ENCODE peak calls at places on chromosome 4, in eight cellular contexts. N is pancreas; R is right lobe of liver; K is CD4-positive, alpha-beta T cell; A is cardiac muscle cell; I is endodermal cell; P is GM23338; Q is DND-41. Y is an unnamed sample. For H3K27me3, the result is how much of the 10 kb centered on the place peaks cover.

GRCh38 chr4:109861271-109861670 is 13.4 kb downstream of the LRIT3 start:
- DNase-seq in K (no peak), R (no peak), N (no peak), I (no peak), Q (no peak), A (no peak), P (no peak), Y (no peak)

GRCh38 chr4:19971829-19972228 is 279.9 kb upstream of the SLIT2 start:
- DNase-seq in A (peak), P (peak), R (no peak), N (no peak), I (no peak), Q (no peak), K (no peak), Y (no peak)

GRCh38 chr4:96729641-96730040 is 889.7 kb downstream of the PDHA2 start:
- DNase-seq in Q (no peak), A (peak), R (no peak), P (no peak), N (no peak), K (no peak), I (no peak), Y (no peak)

GRCh38 chr4:125104616-125105015 is 210.1 kb upstream of the FAT4 start:
- DNase-seq in Q (no peak), K (no peak), A (no peak), I (no peak), R (no peak), N (no peak), P (no peak), Y (no peak)

GRCh38 chr4:151489462-151490203 is 80.7 kb downstream of the FHIP1A start:
- DNase-seq in A (no peak), P (peak), K (no peak), R (no peak), I (peak), Q (no peak), N (no peak), Y (no peak)

GRCh38 chr4:113024373-113024772 is 25.1 kb upstream of the ANK2 start:
- DNase-seq in P (no peak), I (no peak), Q (no peak), A (no peak), K (no peak), N (no peak), R (no peak), Y (no peak)

GRCh38 chr4:76781698-76782595 is 116.0 kb downstream of the SOWAHB start:
- DNase-seq in N (no peak), A (peak), R (no peak), I (peak), K (no peak), Q (no peak), P (no peak), Y (peak)

GRCh38 chr4:140305053-140305452 is 68.4 kb upstream of the SCOC start:
- DNase-seq in A (no peak), P (no peak), R (no peak), Q (no peak), I (no peak), K (no peak), N (no peak), Y (no peak)

GRCh38 chr4:169625886-169626285 is 5.5 kb downstream of the CLCN3 start:
- DNase-seq in K (no peak), N (no peak), R (no peak), A (no peak), I (no peak), Q (no peak), P (no peak), Y (no peak)

GRCh38 chr4:6472008-6472386 is 417 bp downstream of the PPP2R2C start:
- DNase-seq in A (no peak), K (no peak), N (no peak), P (no peak), I (peak), Q (no peak), R (no peak), Y (no peak)

GRCh38 chr4:6474053-6474568 is 1.7 kb upstream of the PPP2R2C start:
- DNase-seq in Q (no peak), K (no peak), A (no peak), R (no peak), P (peak), N (no peak), I (peak), Y (no peak)

GRCh38 chr4:6471303-6472007 is 959 bp downstream of the PPP2R2C start:
- DNase-seq in Q (no peak), N (no peak), K (no peak), P (peak), R (no peak), A (no peak), I (no peak), Y (no peak)

GRCh38 chr4:6473264-6474052 is 1.0 kb upstream of the PPP2R2C start:
- DNase-seq in A (no peak), Q (no peak), K (no peak), I (peak), P (peak), R (no peak), N (no peak), Y (no peak)

DNA sequence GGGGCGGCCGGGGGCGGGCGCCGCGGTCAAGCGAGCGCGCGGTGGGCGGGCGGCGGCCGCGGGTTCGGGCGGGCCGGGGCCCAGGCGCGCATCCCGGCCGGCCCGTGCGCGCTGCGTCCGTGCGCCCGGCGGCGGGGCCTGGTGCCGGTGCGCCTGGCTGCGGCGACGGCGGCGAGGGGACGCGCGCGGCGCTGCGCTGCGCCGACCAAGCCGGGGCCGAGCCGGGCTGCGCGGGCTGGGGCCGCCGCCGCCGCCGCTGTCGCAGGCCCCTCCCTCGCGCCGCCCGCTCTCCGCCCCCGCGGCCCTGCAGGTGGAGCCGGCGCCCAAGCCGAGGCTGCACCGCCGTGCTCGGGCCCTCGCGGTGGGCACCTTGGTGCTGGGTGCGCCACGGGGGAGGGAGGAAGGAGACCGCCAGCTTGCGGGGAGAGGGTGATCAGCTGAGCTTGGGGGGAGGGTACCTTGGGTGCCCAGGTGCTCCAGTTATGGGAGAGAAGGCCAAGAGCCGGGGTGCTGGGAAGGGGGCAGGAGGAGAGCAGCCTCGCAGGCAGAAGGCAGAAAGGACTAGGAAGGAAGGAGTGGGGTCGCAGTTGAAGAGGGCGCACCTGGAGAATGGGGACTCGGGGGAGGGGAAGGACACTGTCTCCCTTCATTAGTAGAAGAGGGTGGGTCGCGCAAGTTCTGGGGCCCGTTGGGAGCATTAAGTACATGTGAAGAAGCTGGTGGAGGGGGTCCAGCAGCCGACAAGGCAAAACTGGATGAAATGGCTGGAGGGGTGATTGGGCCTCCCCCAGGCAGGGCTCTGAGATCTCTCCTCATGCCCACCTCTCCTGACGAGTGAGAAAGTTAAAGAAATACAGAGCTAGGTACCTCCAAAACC is at the start of gene PPP2R2C:
- DNase-seq in N (no peak), K (no peak), A (no peak), Q (no peak), I (peak), P (peak), R (no peak), Y (peak)
- H3K27me3 ChIP-seq in N (under half), K (under half), A (half or more), Q (under half), I (under half), P (half or more), R (under half), Y (under half)

GRCh38 chr4:121939690-121940089 is 12.2 kb downstream of the TRPC3 start:
- DNase-seq in N (no peak), P (peak), R (no peak), Q (no peak), A (no peak), K (no peak), I (peak), Y (no peak)

GRCh38 chr4:121946644-121947043 is 5.2 kb downstream of the TRPC3 start:
- DNase-seq in K (no peak), Q (no peak), I (no peak), A (no peak), P (no peak), N (no peak), R (no peak), Y (no peak)

GRCh38 chr4:121938282-121939092 is 13.4 kb downstream of the TRPC3 start:
- DNase-seq in N (no peak), K (no peak), A (no peak), R (no peak), Q (no peak), I (no peak), P (no peak), Y (no peak)

DNA sequence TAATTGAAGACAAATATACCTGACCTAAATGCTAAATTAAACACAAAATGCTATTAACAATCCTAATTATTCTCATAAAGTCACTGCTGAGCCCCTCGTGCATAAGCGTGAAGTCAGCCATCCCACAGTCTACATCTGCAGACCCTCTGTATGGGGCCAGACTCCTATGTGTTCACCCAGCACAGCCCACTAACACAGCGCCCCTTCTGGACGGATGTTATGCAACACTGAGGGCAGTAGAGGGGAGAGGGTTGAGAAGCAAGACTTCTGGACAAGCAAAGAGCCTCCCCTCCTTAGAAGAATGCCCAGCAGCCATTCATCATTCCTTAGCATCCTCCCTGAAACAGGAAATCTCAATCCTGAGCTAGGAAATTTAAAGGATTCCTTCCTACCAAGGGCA is 7.9 kb downstream of the TRPC3 start:
- DNase-seq in A (no peak), K (no peak), I (peak), P (peak), R (no peak), N (no peak), Q (no peak), Y (no peak)
- TF ChIP-seq CTCF in A (no peak), K (no peak), I (peak), P (peak), R (no peak), N (no peak), Q (peak), Y (no peak)

DNA sequence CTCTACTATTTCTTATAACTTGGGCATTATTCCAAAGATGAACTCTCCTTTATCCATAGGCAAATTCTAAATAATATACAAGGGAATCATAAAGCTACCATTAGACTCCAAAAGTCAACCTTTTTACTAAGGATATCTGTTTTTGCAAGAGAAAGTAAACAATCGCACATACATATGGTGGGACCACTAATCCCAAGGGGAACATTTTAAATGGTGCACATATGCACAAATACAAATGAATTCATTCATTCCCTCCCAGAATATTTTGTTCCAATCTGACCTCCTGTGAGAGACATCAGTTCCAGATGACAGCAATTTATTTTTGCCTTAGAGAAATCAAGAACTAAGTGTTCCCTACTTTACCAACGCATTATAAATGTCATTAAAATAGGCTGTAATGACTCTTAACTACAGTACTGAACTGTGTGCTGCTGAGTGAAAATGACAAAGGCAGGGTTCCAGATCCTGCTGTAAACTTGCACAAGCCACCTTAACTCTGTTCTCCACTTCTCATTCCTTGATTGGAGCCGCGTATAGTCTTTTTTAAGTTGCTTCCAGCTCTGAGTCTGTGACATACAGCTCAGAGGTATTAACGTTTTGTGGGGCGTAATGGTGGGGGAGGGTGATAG is 2.0 kb downstream of the DHX15 start:
- DNase-seq in R (no peak), A (peak), Q (no peak), N (no peak), K (no peak), P (no peak), I (no peak), Y (no peak)
- H3K27me3 ChIP-seq in R (under half), A (under half), Q (under half), N (under half), K (under half), P (under half), I (under half), Y (under half)

GRCh38 chr4:6607368-6608050 is 32.5 kb downstream of the MAN2B2 start:
- DNase-seq in K (no peak), R (no peak), N (peak), P (no peak), I (no peak), A (no peak), Q (no peak), Y (no peak)

GRCh38 chr4:6609415-6610079 is 30.9 kb upstream of the MRFAP1 start:
- DNase-seq in A (no peak), I (no peak), P (no peak), R (no peak), Q (no peak), K (no peak), N (peak), Y (no peak)

GRCh38 chr4:6606465-6607235 is 31.7 kb downstream of the MAN2B2 start:
- DNase-seq in A (no peak), N (peak), P (no peak), Q (no peak), R (no peak), I (no peak), K (no peak), Y (no peak)

GRCh38 chr4:6610856-6611430 is 29.5 kb upstream of the MRFAP1 start:
- DNase-seq in A (no peak), N (peak), K (no peak), R (no peak), I (no peak), Q (no peak), P (no peak), Y (no peak)

GRCh38 chr4:6608758-6609414 is 31.6 kb upstream of the MRFAP1 start:
- DNase-seq in A (no peak), Q (peak), N (peak), I (peak), K (no peak), R (no peak), P (peak), Y (no peak)
- TF ChIP-seq CTCF in A (no peak), Q (no peak), N (no peak), I (peak), K (no peak), R (no peak), P (peak), Y (no peak)

DNA sequence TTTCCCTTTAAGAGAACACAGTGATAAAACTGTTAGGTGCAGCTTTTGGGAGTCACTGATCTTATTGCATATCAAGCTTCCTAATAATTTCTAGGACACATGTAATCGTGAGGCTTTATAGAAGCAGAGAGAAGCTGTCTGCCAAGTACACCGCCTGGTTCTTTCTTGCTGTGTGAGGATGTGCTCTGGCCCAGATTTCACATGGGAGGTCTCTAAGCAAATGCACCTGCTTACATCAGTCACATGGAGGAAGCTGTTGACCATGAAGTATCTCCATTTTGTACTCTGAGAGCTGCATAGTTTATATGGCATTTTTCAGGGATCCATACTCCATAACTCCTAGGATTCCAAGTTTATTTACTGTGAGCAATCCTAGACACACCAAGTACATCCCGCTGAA is 37.1 kb downstream of the RGS12 start:
- DNase-seq in Q (no peak), K (no peak), N (no peak), A (no peak), P (no peak), R (no peak), I (peak), Y (no peak)
- H3K27me3 ChIP-seq in Q (under half), K (under half), N (under half), A (under half), P (under half), R (under half), I (under half), Y (under half)

GRCh38 chr4:35151816-35152572 is 1092.3 kb downstream of the ARAP2 start:
- DNase-seq in K (no peak), N (no peak), A (no peak), I (peak), R (no peak), P (peak), Q (no peak), Y (no peak)
- TF ChIP-seq CTCF in K (no peak), N (no peak), A (no peak), I (peak), R (peak), P (peak), Q (peak), Y (no peak)